ENCODE peak calls at places on chromosomes 6 and 20, in ten cellular contexts. One of them, this sample, is unnamed.

GRCh38 chr20:32387262-32387661 is 29.1 kb downstream of the ASXL1 start:
- DNase-seq in GM12864: no peak
- DNase-seq in Peyer's patch: no peak
- DNase-seq in lower leg skin: no peak
- DNase-seq in neural progenitor cell: no peak
- DNase-seq in mucosa of descending colon: no peak
- DNase-seq in left ventricle myocardium inferior: no peak
- DNase-seq in fibroblast of the aortic adventitia: no peak
- DNase-seq in heart right ventricle: no peak
- DNase-seq in fibroblast of pulmonary artery: no peak
- DNase-seq in this sample: no peak

GRCh38 chr6:150297327-150298028 is 71.3 kb upstream of the IYD start:
- DNase-seq in GM12864: no peak
- DNase-seq in Peyer's patch: no peak
- DNase-seq in lower leg skin: no peak
- DNase-seq in neural progenitor cell: no peak
- DNase-seq in mucosa of descending colon: no peak
- DNase-seq in left ventricle myocardium inferior: no peak
- DNase-seq in fibroblast of the aortic adventitia: peak
- DNase-seq in heart right ventricle: no peak
- DNase-seq in fibroblast of pulmonary artery: peak
- DNase-seq in this sample: peak

GRCh38 chr6:81814365-81815109 is 62.1 kb upstream of the TENT5A start:
- DNase-seq in GM12864: no peak
- DNase-seq in Peyer's patch: no peak
- DNase-seq in lower leg skin: no peak
- DNase-seq in neural progenitor cell: no peak
- DNase-seq in mucosa of descending colon: no peak
- DNase-seq in left ventricle myocardium inferior: no peak
- DNase-seq in fibroblast of the aortic adventitia: peak
- DNase-seq in heart right ventricle: no peak
- DNase-seq in fibroblast of pulmonary artery: peak
- DNase-seq in this sample: peak

GRCh38 chr6:1187293-1188131 is 124.4 kb upstream of the FOXQ1 start:
- DNase-seq in GM12864: no peak
- DNase-seq in Peyer's patch: no peak
- DNase-seq in lower leg skin: no peak
- DNase-seq in neural progenitor cell: no peak
- DNase-seq in mucosa of descending colon: no peak
- DNase-seq in left ventricle myocardium inferior: no peak
- DNase-seq in fibroblast of the aortic adventitia: no peak
- DNase-seq in heart right ventricle: no peak
- DNase-seq in fibroblast of pulmonary artery: no peak
- DNase-seq in this sample: no peak

GRCh38 chr6:124066995-124067552 is 263.4 kb downstream of the NKAIN2 start:
- DNase-seq in GM12864: no peak
- DNase-seq in Peyer's patch: no peak
- DNase-seq in lower leg skin: no peak
- DNase-seq in neural progenitor cell: no peak
- DNase-seq in mucosa of descending colon: no peak
- DNase-seq in left ventricle myocardium inferior: no peak
- DNase-seq in fibroblast of the aortic adventitia: no peak
- DNase-seq in heart right ventricle: no peak
- DNase-seq in fibroblast of pulmonary artery: no peak
- DNase-seq in this sample: no peak

GRCh38 chr6:96345501-96345900 is 176.1 kb upstream of the UFL1 start:
- DNase-seq in GM12864: no peak
- DNase-seq in Peyer's patch: no peak
- DNase-seq in lower leg skin: no peak
- DNase-seq in neural progenitor cell: no peak
- DNase-seq in mucosa of descending colon: no peak
- DNase-seq in left ventricle myocardium inferior: no peak
- DNase-seq in fibroblast of the aortic adventitia: no peak
- DNase-seq in heart right ventricle: no peak
- DNase-seq in fibroblast of pulmonary artery: no peak
- DNase-seq in this sample: no peak

GRCh38 chr6:79868098-79868722 is 79.1 kb downstream of the ELOVL4 start:
- DNase-seq in GM12864: peak
- DNase-seq in Peyer's patch: no peak
- DNase-seq in lower leg skin: no peak
- DNase-seq in neural progenitor cell: peak
- DNase-seq in mucosa of descending colon: no peak
- DNase-seq in left ventricle myocardium inferior: no peak
- DNase-seq in fibroblast of the aortic adventitia: peak
- DNase-seq in heart right ventricle: no peak
- DNase-seq in fibroblast of pulmonary artery: peak
- DNase-seq in this sample: peak

GRCh38 chr6:168103036-168103830 is 24.2 kb upstream of the FRMD1 start:
- DNase-seq in GM12864: no peak
- DNase-seq in Peyer's patch: no peak
- DNase-seq in lower leg skin: no peak
- DNase-seq in neural progenitor cell: no peak
- DNase-seq in mucosa of descending colon: no peak
- DNase-seq in left ventricle myocardium inferior: peak
- DNase-seq in fibroblast of the aortic adventitia: no peak
- DNase-seq in heart right ventricle: no peak
- DNase-seq in fibroblast of pulmonary artery: no peak
- DNase-seq in this sample: no peak

GRCh38 chr6:19804362-19805145 is 32.6 kb upstream of the ID4 start:
- DNase-seq in GM12864: no peak
- DNase-seq in Peyer's patch: peak
- DNase-seq in lower leg skin: peak
- DNase-seq in neural progenitor cell: peak
- DNase-seq in mucosa of descending colon: peak
- DNase-seq in left ventricle myocardium inferior: peak
- DNase-seq in fibroblast of the aortic adventitia: peak
- DNase-seq in heart right ventricle: peak
- DNase-seq in fibroblast of pulmonary artery: peak
- DNase-seq in this sample: peak

GRCh38 chr6:166553563-166554271 is 32.8 kb downstream of the RAMACL start:
- DNase-seq in GM12864: no peak
- DNase-seq in Peyer's patch: no peak
- DNase-seq in lower leg skin: peak
- DNase-seq in neural progenitor cell: no peak
- DNase-seq in mucosa of descending colon: no peak
- DNase-seq in left ventricle myocardium inferior: peak
- DNase-seq in fibroblast of the aortic adventitia: peak
- DNase-seq in heart right ventricle: no peak
- DNase-seq in fibroblast of pulmonary artery: peak
- DNase-seq in this sample: peak

GRCh38 chr6:156379946-156380707 is 397.1 kb upstream of the ARID1B start:
- DNase-seq in GM12864: no peak
- DNase-seq in Peyer's patch: no peak
- DNase-seq in lower leg skin: no peak
- DNase-seq in neural progenitor cell: no peak
- DNase-seq in mucosa of descending colon: no peak
- DNase-seq in left ventricle myocardium inferior: no peak
- DNase-seq in fibroblast of the aortic adventitia: peak
- DNase-seq in heart right ventricle: no peak
- DNase-seq in fibroblast of pulmonary artery: peak
- DNase-seq in this sample: peak

GRCh38 chr6:42453649-42454427 is 2.1 kb upstream of the TRERF1 start:
- DNase-seq in GM12864: no peak
- DNase-seq in Peyer's patch: peak
- DNase-seq in lower leg skin: peak
- DNase-seq in neural progenitor cell: peak
- DNase-seq in mucosa of descending colon: peak
- DNase-seq in left ventricle myocardium inferior: peak
- DNase-seq in fibroblast of the aortic adventitia: peak
- DNase-seq in heart right ventricle: peak
- DNase-seq in fibroblast of pulmonary artery: peak
- DNase-seq in this sample: peak

GRCh38 chr6:169881398-169881797 is 130.0 kb downstream of the ERMARD start:
- DNase-seq in GM12864: no peak
- DNase-seq in Peyer's patch: no peak
- DNase-seq in lower leg skin: peak
- DNase-seq in neural progenitor cell: no peak
- DNase-seq in mucosa of descending colon: no peak
- DNase-seq in left ventricle myocardium inferior: no peak
- DNase-seq in fibroblast of the aortic adventitia: no peak
- DNase-seq in heart right ventricle: no peak
- DNase-seq in fibroblast of pulmonary artery: no peak
- DNase-seq in this sample: no peak

GRCh38 chr6:158708239-158708638 is 58.4 kb downstream of the SYTL3 start:
- DNase-seq in GM12864: no peak
- DNase-seq in Peyer's patch: peak
- DNase-seq in lower leg skin: peak
- DNase-seq in neural progenitor cell: no peak
- DNase-seq in mucosa of descending colon: no peak
- DNase-seq in left ventricle myocardium inferior: peak
- DNase-seq in fibroblast of the aortic adventitia: peak
- DNase-seq in heart right ventricle: peak
- DNase-seq in fibroblast of pulmonary artery: peak
- DNase-seq in this sample: peak

GRCh38 chr6:158706369-158706982 is 56.6 kb downstream of the SYTL3 start:
- DNase-seq in GM12864: no peak
- DNase-seq in Peyer's patch: peak
- DNase-seq in lower leg skin: peak
- DNase-seq in neural progenitor cell: peak
- DNase-seq in mucosa of descending colon: no peak
- DNase-seq in left ventricle myocardium inferior: peak
- DNase-seq in fibroblast of the aortic adventitia: peak
- DNase-seq in heart right ventricle: peak
- DNase-seq in fibroblast of pulmonary artery: peak
- DNase-seq in this sample: peak

GRCh38 chr6:158707120-158707519 is 57.3 kb downstream of the SYTL3 start:
- DNase-seq in GM12864: no peak
- DNase-seq in Peyer's patch: peak
- DNase-seq in lower leg skin: peak
- DNase-seq in neural progenitor cell: no peak
- DNase-seq in mucosa of descending colon: no peak
- DNase-seq in left ventricle myocardium inferior: peak
- DNase-seq in fibroblast of the aortic adventitia: peak
- DNase-seq in heart right ventricle: peak
- DNase-seq in fibroblast of pulmonary artery: peak
- DNase-seq in this sample: peak

GRCh38 chr6:158709809-158710208 is 60.0 kb downstream of the SYTL3 start:
- DNase-seq in GM12864: no peak
- DNase-seq in Peyer's patch: no peak
- DNase-seq in lower leg skin: peak
- DNase-seq in neural progenitor cell: no peak
- DNase-seq in mucosa of descending colon: no peak
- DNase-seq in left ventricle myocardium inferior: no peak
- DNase-seq in fibroblast of the aortic adventitia: no peak
- DNase-seq in heart right ventricle: no peak
- DNase-seq in fibroblast of pulmonary artery: no peak
- DNase-seq in this sample: no peak

GRCh38 chr6:158707826-158708225 is 58.0 kb downstream of the SYTL3 start:
- DNase-seq in GM12864: no peak
- DNase-seq in Peyer's patch: peak
- DNase-seq in lower leg skin: peak
- DNase-seq in neural progenitor cell: no peak
- DNase-seq in mucosa of descending colon: no peak
- DNase-seq in left ventricle myocardium inferior: peak
- DNase-seq in fibroblast of the aortic adventitia: no peak
- DNase-seq in heart right ventricle: no peak
- DNase-seq in fibroblast of pulmonary artery: peak
- DNase-seq in this sample: peak
- H3K4me3 ChIP-seq in GM12864: no peak
- H3K4me3 ChIP-seq in Peyer's patch: no peak
- H3K4me3 ChIP-seq in lower leg skin: no peak
- H3K4me3 ChIP-seq in neural progenitor cell: no peak
- H3K4me3 ChIP-seq in mucosa of descending colon: no peak
- H3K4me3 ChIP-seq in left ventricle myocardium inferior: peak
- H3K4me3 ChIP-seq in fibroblast of the aortic adventitia: peak
- H3K4me3 ChIP-seq in heart right ventricle: no peak
- H3K4me3 ChIP-seq in fibroblast of pulmonary artery: no peak
- H3K4me3 ChIP-seq in this sample: no peak

GRCh38 chr6:10554826-10555225 is 33.7 kb downstream of the GCNT2 start:
- DNase-seq in GM12864: no peak
- DNase-seq in Peyer's patch: no peak
- DNase-seq in lower leg skin: peak
- DNase-seq in neural progenitor cell: no peak
- DNase-seq in mucosa of descending colon: no peak
- DNase-seq in left ventricle myocardium inferior: no peak
- DNase-seq in fibroblast of the aortic adventitia: no peak
- DNase-seq in heart right ventricle: no peak
- DNase-seq in fibroblast of pulmonary artery: no peak
- DNase-seq in this sample: no peak

GRCh38 chr6:10557886-10558285 is 36.7 kb downstream of the GCNT2 start:
- DNase-seq in GM12864: no peak
- DNase-seq in Peyer's patch: no peak
- DNase-seq in lower leg skin: peak
- DNase-seq in neural progenitor cell: no peak
- DNase-seq in mucosa of descending colon: no peak
- DNase-seq in left ventricle myocardium inferior: no peak
- DNase-seq in fibroblast of the aortic adventitia: no peak
- DNase-seq in heart right ventricle: no peak
- DNase-seq in fibroblast of pulmonary artery: no peak
- DNase-seq in this sample: no peak

GRCh38 chr6:10555625-10556309 is 34.6 kb downstream of the GCNT2 start:
- DNase-seq in GM12864: no peak
- DNase-seq in Peyer's patch: no peak
- DNase-seq in lower leg skin: peak
- DNase-seq in neural progenitor cell: peak
- DNase-seq in mucosa of descending colon: peak
- DNase-seq in left ventricle myocardium inferior: peak
- DNase-seq in fibroblast of the aortic adventitia: peak
- DNase-seq in heart right ventricle: peak
- DNase-seq in fibroblast of pulmonary artery: peak
- DNase-seq in this sample: no peak

GRCh38 chr6:10558575-10558974 is 37.4 kb downstream of the GCNT2 start:
- DNase-seq in GM12864: no peak
- DNase-seq in Peyer's patch: no peak
- DNase-seq in lower leg skin: peak
- DNase-seq in neural progenitor cell: peak
- DNase-seq in mucosa of descending colon: peak
- DNase-seq in left ventricle myocardium inferior: no peak
- DNase-seq in fibroblast of the aortic adventitia: no peak
- DNase-seq in heart right ventricle: peak
- DNase-seq in fibroblast of pulmonary artery: no peak
- DNase-seq in this sample: no peak

GRCh38 chr6:10556496-10557391 is 35.6 kb downstream of the GCNT2 start:
- DNase-seq in GM12864: no peak
- DNase-seq in Peyer's patch: no peak
- DNase-seq in lower leg skin: peak
- DNase-seq in neural progenitor cell: no peak
- DNase-seq in mucosa of descending colon: no peak
- DNase-seq in left ventricle myocardium inferior: no peak
- DNase-seq in fibroblast of the aortic adventitia: no peak
- DNase-seq in heart right ventricle: no peak
- DNase-seq in fibroblast of pulmonary artery: no peak
- DNase-seq in this sample: no peak
- H3K4me3 ChIP-seq in GM12864: no peak
- H3K4me3 ChIP-seq in Peyer's patch: peak
- H3K4me3 ChIP-seq in lower leg skin: no peak
- H3K4me3 ChIP-seq in neural progenitor cell: peak
- H3K4me3 ChIP-seq in mucosa of descending colon: no peak
- H3K4me3 ChIP-seq in left ventricle myocardium inferior: peak
- H3K4me3 ChIP-seq in fibroblast of the aortic adventitia: no peak
- H3K4me3 ChIP-seq in heart right ventricle: no peak
- H3K4me3 ChIP-seq in fibroblast of pulmonary artery: no peak
- H3K4me3 ChIP-seq in this sample: no peak

GRCh38 chr6:10384064-10384317 is 30.9 kb downstream of the TFAP2A start:
- DNase-seq in GM12864: no peak
- DNase-seq in Peyer's patch: no peak
- DNase-seq in lower leg skin: no peak
- DNase-seq in neural progenitor cell: no peak
- DNase-seq in mucosa of descending colon: no peak
- DNase-seq in left ventricle myocardium inferior: no peak
- DNase-seq in fibroblast of the aortic adventitia: no peak
- DNase-seq in heart right ventricle: no peak
- DNase-seq in fibroblast of pulmonary artery: no peak
- DNase-seq in this sample: no peak
- H3K4me3 ChIP-seq in GM12864: no peak
- H3K4me3 ChIP-seq in Peyer's patch: no peak
- H3K4me3 ChIP-seq in lower leg skin: no peak
- H3K4me3 ChIP-seq in neural progenitor cell: peak
- H3K4me3 ChIP-seq in mucosa of descending colon: no peak
- H3K4me3 ChIP-seq in left ventricle myocardium inferior: peak
- H3K4me3 ChIP-seq in fibroblast of the aortic adventitia: no peak
- H3K4me3 ChIP-seq in heart right ventricle: no peak
- H3K4me3 ChIP-seq in fibroblast of pulmonary artery: no peak
- H3K4me3 ChIP-seq in this sample: no peak

GRCh38 chr6:7316658-7317533 is 3.9 kb upstream of the SSR1 start:
- DNase-seq in GM12864: no peak
- DNase-seq in Peyer's patch: no peak
- DNase-seq in lower leg skin: no peak
- DNase-seq in neural progenitor cell: no peak
- DNase-seq in mucosa of descending colon: no peak
- DNase-seq in left ventricle myocardium inferior: no peak
- DNase-seq in fibroblast of the aortic adventitia: no peak
- DNase-seq in heart right ventricle: no peak
- DNase-seq in fibroblast of pulmonary artery: no peak
- DNase-seq in this sample: no peak
- H3K4me3 ChIP-seq in GM12864: no peak
- H3K4me3 ChIP-seq in Peyer's patch: no peak
- H3K4me3 ChIP-seq in lower leg skin: no peak
- H3K4me3 ChIP-seq in neural progenitor cell: no peak
- H3K4me3 ChIP-seq in mucosa of descending colon: no peak
- H3K4me3 ChIP-seq in left ventricle myocardium inferior: no peak
- H3K4me3 ChIP-seq in fibroblast of the aortic adventitia: no peak
- H3K4me3 ChIP-seq in heart right ventricle: no peak
- H3K4me3 ChIP-seq in fibroblast of pulmonary artery: no peak
- H3K4me3 ChIP-seq in this sample: no peak

This sample was measured in fibroblast of villous mesenchyme.